ENCODE peak calls at places on chromosomes 11 and 22, in eight cellular contexts. M is naive thymus-derived CD4-positive, alpha-beta T cell; L is cardiac muscle cell; S is AG04450; Z is upper lobe of right lung; Q is heart right ventricle; R is Caco-2; U is DND-41. H is an unnamed sample.

GRCh38 chr11:116721983-116722382 is 50.8 kb downstream of the BUD13 start:
- DNase-seq in M (no peak), L (no peak), S (no peak), Z (no peak), Q (no peak), R (no peak), U (no peak), H (no peak)

GRCh38 chr11:73196576-73196975 is 21.5 kb upstream of the P2RY2 start:
- DNase-seq in M (no peak), L (no peak), S (no peak), Z (no peak), Q (no peak), R (peak; percentile 28), U (no peak), H (no peak)

GRCh38 chr22:27628891-27629631 is 172.5 kb downstream of the MN1 start:
- DNase-seq in M (no peak), L (no peak), S (no peak), Z (no peak), Q (no peak), R (no peak), U (no peak), H (no peak)

GRCh38 chr22:17921871-17922821 is 102.2 kb downstream of the MICAL3 start:
- DNase-seq in M (no peak), L (no peak), S (no peak), Z (no peak), Q (peak; percentile 36), R (peak; percentile 61), U (no peak), H (no peak)

GRCh38 chr22:37514526-37515051 is 4.6 kb downstream of the CARD10 start:
- DNase-seq in M (no peak), L (no peak), S (no peak), Z (no peak), Q (no peak), R (no peak), U (no peak), H (no peak)

GRCh38 chr22:47110817-47111443 is 348.5 kb downstream of the TBC1D22A start:
- DNase-seq in M (no peak), L (peak; percentile 94), S (no peak), Z (peak; percentile 35), Q (no peak), R (peak; percentile 25), U (no peak), H (no peak)

GRCh38 chr11:73760066-73760679 is 701 bp downstream of the RAB6A start:
- DNase-seq in M (no peak), L (peak; percentile 52), S (no peak), Z (peak; percentile 81), Q (peak; percentile 56), R (peak; percentile 56), U (peak; percentile 16), H (peak; percentile 77)

GRCh38 chr22:26904483-26904882 is 247.1 kb downstream of the MIAT start:
- DNase-seq in M (no peak), L (no peak), S (no peak), Z (no peak), Q (no peak), R (no peak), U (no peak), H (no peak)

GRCh38 chr22:25404556-25404922 is 159.9 kb upstream of the GRK3 start:
- DNase-seq in M (no peak), L (no peak), S (no peak), Z (no peak), Q (peak; percentile 48), R (no peak), U (no peak), H (no peak)

GRCh38 chr11:77072851-77073327 is 6.1 kb downstream of the CAPN5 start:
- DNase-seq in M (no peak), L (no peak), S (no peak), Z (no peak), Q (no peak), R (peak; percentile 32), U (no peak), H (no peak)

GRCh38 chr11:8786933-8787332 is 104.3 kb downstream of the RPL27A start:
- DNase-seq in M (no peak), L (peak; percentile 56), S (no peak), Z (no peak), Q (no peak), R (no peak), U (no peak), H (no peak)

GRCh38 chr11:17382046-17382728 is 6.3 kb downstream of the KCNJ11 start:
- DNase-seq in M (no peak), L (no peak), S (no peak), Z (no peak), Q (no peak), R (no peak), U (no peak), H (no peak)

DNA sequence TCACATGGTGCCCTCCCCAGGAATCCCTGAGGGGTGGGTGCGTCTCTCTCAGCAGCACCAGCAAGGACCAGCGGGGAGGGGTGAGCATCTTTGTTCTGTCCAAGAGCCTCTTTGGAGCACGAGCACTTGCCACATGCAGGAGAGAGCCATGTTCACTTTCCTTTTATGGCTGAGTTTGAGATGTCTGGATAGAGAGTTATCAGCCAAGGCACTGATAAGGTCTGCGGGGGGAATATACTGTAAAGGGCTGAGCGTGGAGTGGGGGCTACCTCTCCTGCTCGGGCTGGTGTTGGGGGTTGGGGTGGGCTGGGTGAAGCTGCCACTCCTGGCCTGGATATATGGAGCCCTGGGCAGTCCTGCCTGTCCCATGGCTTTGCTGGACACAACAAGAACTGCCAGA is 34.9 kb upstream of the CCDC188 start:
- DNase-seq in M (no peak), L (no peak), S (no peak), Z (no peak), Q (no peak), R (no peak), U (no peak), H (no peak)
- H3K27me3 ChIP-seq in M (no peaks in the 10 kb centered on the region), L (no peaks in the 10 kb centered on the region), S (peaks cover 9% of the 10 kb centered on the region), Z (no peaks in the 10 kb centered on the region), Q (peaks cover 4% of the 10 kb centered on the region), R (no peaks in the 10 kb centered on the region), U (no peaks in the 10 kb centered on the region), H (no peaks in the 10 kb centered on the region)

GRCh38 chr22:39935622-39936021 is 24.6 kb upstream of the TMA7B start:
- DNase-seq in M (no peak), L (no peak), S (no peak), Z (no peak), Q (no peak), R (no peak), U (no peak), H (no peak)

GRCh38 chr22:39932918-39933649 is 27.1 kb upstream of the TMA7B start:
- DNase-seq in M (peak; percentile 40), L (peak; percentile 53), S (no peak), Z (no peak), Q (no peak), R (peak; percentile 37), U (peak; percentile 60), H (no peak)

GRCh38 chr22:39932166-39932565 is 28.0 kb upstream of the TMA7B start:
- DNase-seq in M (no peak), L (no peak), S (no peak), Z (no peak), Q (no peak), R (no peak), U (no peak), H (no peak)

GRCh38 chr22:39935116-39935515 is 25.1 kb upstream of the TMA7B start:
- DNase-seq in M (no peak), L (no peak), S (no peak), Z (no peak), Q (no peak), R (no peak), U (no peak), H (no peak)

DNA sequence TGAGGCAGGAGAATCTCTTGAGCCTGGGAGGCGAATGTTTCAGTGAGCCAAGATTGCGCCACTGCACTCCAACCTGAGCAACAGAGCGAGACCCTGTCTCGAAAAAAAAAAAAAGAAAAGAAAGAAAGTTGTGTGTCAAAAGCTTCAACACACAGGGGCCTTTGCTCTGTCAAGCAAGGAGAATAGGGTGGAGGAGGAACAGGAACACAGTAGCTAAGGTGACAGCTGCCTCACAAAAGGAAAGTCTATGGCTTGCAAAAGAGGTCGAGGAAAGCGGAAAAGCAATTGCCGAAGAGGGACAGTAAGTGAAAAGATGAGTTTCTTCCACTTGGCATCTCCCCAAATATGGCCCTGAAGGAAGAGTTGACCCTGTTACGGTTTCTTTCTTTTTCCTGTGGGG is 26.5 kb upstream of the TMA7B start:
- DNase-seq in M (peak; percentile 34), L (no peak), S (no peak), Z (no peak), Q (no peak), R (no peak), U (no peak), H (no peak)
- H3K27me3 ChIP-seq in M (no peaks in the 10 kb centered on the region), L (no peaks in the 10 kb centered on the region), S (peaks cover 56% of the 10 kb centered on the region), Z (peaks cover 56% of the 10 kb centered on the region), Q (no peaks in the 10 kb centered on the region), R (no peaks in the 10 kb centered on the region), U (no peaks in the 10 kb centered on the region), H (no peaks in the 10 kb centered on the region)

GRCh38 chr22:49670610-49671330 is 156.9 kb downstream of the BRD1 start:
- DNase-seq in M (no peak), L (no peak), S (no peak), Z (peak; percentile 75), Q (no peak), R (no peak), U (no peak), H (no peak)

GRCh38 chr22:49672013-49672516 is 155.6 kb downstream of the BRD1 start:
- DNase-seq in M (no peak), L (no peak), S (no peak), Z (no peak), Q (no peak), R (no peak), U (no peak), H (no peak)

GRCh38 chr22:49671331-49672012 is 156.2 kb downstream of the BRD1 start:
- DNase-seq in M (no peak), L (no peak), S (no peak), Z (peak; percentile 29), Q (no peak), R (no peak), U (no peak), H (no peak)

GRCh38 chr22:49674479-49674830 is 153.2 kb downstream of the BRD1 start:
- DNase-seq in M (no peak), L (no peak), S (no peak), Z (no peak), Q (no peak), R (no peak), U (no peak), H (no peak)

DNA sequence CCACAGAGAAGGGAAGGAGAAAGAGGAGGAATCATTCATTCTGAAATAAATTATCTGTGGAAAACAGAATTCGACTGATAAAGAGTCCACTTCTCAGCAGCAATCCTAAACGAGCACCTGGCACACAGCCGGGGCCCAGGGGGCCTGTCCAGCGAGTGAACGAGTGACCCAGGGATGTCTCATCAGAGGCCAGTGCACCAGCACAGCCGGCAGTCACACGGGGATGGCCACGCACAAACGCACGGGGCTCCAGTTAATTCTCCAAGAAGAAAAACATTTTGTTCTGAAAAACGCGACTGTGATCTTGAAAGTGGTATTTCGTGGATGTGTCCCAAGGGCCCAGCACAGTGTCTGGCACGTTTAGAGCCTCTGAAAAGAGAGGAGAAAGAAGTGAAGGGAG is 154.6 kb downstream of the BRD1 start:
- DNase-seq in M (no peak), L (no peak), S (no peak), Z (no peak), Q (no peak), R (no peak), U (no peak), H (no peak)
- H3K27me3 ChIP-seq in M (no peaks in the 10 kb centered on the region), L (peaks cover 88% of the 10 kb centered on the region), S (peaks cover 11% of the 10 kb centered on the region), Z (peaks cover 35% of the 10 kb centered on the region), Q (peaks cover 12% of the 10 kb centered on the region), R (no peaks in the 10 kb centered on the region), U (no peaks in the 10 kb centered on the region), H (peaks cover 4% of the 10 kb centered on the region)

DNA sequence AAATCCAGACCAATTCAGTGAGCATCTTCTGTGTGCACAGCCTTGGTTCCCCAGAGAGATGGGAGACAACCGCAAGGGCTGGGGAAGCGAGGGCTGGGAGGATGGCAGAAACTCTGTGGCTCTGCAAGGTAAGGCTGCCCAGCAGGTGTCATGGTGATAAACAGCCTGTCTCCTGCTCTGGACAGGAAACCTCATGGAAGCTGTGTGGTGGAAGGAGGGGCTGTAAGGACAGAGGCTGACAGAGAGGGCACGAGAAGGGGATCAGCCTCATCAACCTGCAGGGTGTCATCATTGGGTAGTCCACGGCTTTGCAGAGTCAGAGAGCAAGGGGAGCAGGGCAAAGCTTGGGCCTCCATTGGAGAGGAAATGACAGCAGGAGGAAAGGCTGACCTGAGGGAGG is 138.4 kb upstream of the CADM1 start:
- DNase-seq in M (no peak), L (no peak), S (no peak), Z (no peak), Q (no peak), R (no peak), U (no peak), H (no peak)
- H3K27me3 ChIP-seq in M (no peaks in the 10 kb centered on the region), L (no peaks in the 10 kb centered on the region), S (peaks cover 54% of the 10 kb centered on the region), Z (peaks cover 23% of the 10 kb centered on the region), Q (no peaks in the 10 kb centered on the region), R (peaks cover 4% of the 10 kb centered on the region), U (peaks cover 3% of the 10 kb centered on the region), H (no peaks in the 10 kb centered on the region)